ENCODE peak calls at places on chromosomes 2 and 18, in five cellular contexts. X is fibroblast of lung, U is cardiac muscle cell, F is adrenal gland, G is right cardiac atrium. T is an unnamed sample.

GRCh38 chr2:239948100-239948881 is 76.9 kb downstream of the NDUFA10 start:
- DNase-seq in F (peak; percentile 17), U (no peak), G (no peak), X (no peak), T (no peak)

GRCh38 chr2:54267577-54267976 is 11.5 kb upstream of the TSPYL6 start:
- DNase-seq in G (no peak), F (no peak), U (no peak), X (no peak), T (no peak)

GRCh38 chr2:36549063-36549662 is 48.8 kb downstream of the FEZ2 start:
- DNase-seq in X (peak; percentile 38), U (peak; percentile 44), G (no peak), F (no peak), T (no peak)

GRCh38 chr2:174333502-174334277 is 1.1 kb upstream of the SP9 start:
- DNase-seq in X (no peak), F (no peak), U (no peak), G (no peak), T (no peak)

GRCh38 chr2:167289651-167290410 is 401.6 kb downstream of the XIRP2 start:
- DNase-seq in F (no peak), X (peak; percentile 12), U (no peak), G (no peak), T (no peak)

GRCh38 chr2:136828774-136829173 is 63.4 kb downstream of the THSD7B start:
- DNase-seq in G (no peak), X (no peak), U (no peak), F (no peak), T (no peak)

GRCh38 chr2:120912101-120912985 is 176.7 kb downstream of the GLI2 start:
- DNase-seq in G (peak; percentile 94), F (no peak), U (no peak), X (peak; percentile 62), T (no peak)

GRCh38 chr2:33230133-33230618 is 246.3 kb upstream of the RASGRP3 start:
- DNase-seq in F (no peak), U (no peak), G (no peak), X (no peak), T (no peak)

GRCh38 chr2:128775401-128776285 is 457.0 kb upstream of the HS6ST1 start:
- DNase-seq in F (no peak), G (no peak), X (no peak), U (no peak), T (no peak)

GRCh38 chr2:180481998-180482397 is 474.9 kb upstream of the CWC22 start:
- DNase-seq in G (no peak), X (peak; percentile 8), U (no peak), F (no peak), T (no peak)

GRCh38 chr2:85887566-85888019 is 1.2 kb downstream of the ST3GAL5 start:
- DNase-seq in U (peak; percentile 47), X (peak; percentile 52), G (peak; percentile 83), F (peak; percentile 69), T (peak; percentile 54)

GRCh38 chr2:235644191-235644590 is 150.3 kb downstream of the AGAP1 start:
- DNase-seq in G (no peak), F (no peak), U (no peak), X (no peak), T (no peak)

GRCh38 chr18:79961527-79962291 is 2.7 kb upstream of the HSBP1L1 start:
- DNase-seq in X (peak; percentile 55), G (no peak), U (no peak), F (no peak), T (no peak)

GRCh38 chr2:61707984-61708852 is 145.6 kb downstream of the FAM161A start:
- DNase-seq in G (no peak), X (peak; percentile 62), F (peak; percentile 43), U (peak; percentile 55), T (peak; percentile 60)

GRCh38 chr18:60090170-60090569 is 190.4 kb downstream of the PMAIP1 start:
- DNase-seq in X (no peak), F (no peak), G (peak; percentile 6), U (peak; percentile 77), T (no peak)

GRCh38 chr2:201932511-201932910 is 101.1 kb upstream of the FZD7 start:
- DNase-seq in X (no peak), G (no peak), U (no peak), F (no peak), T (no peak)

GRCh38 chr2:11692966-11693521 is 23.0 kb upstream of the NTSR2 start:
- DNase-seq in F (peak; percentile 78), X (peak; percentile 44), G (peak; percentile 70), U (peak; percentile 80), T (peak; percentile 67)

GRCh38 chr2:180873219-180873618 is 107.2 kb upstream of the UBE2E3 start:
- DNase-seq in F (no peak), G (no peak), U (no peak), X (no peak), T (no peak)

GRCh38 chr2:63845866-63846265 is 4.2 kb downstream of the UGP2 start:
- DNase-seq in X (no peak), G (no peak), F (no peak), U (no peak), T (no peak)

GRCh38 chr2:61055557-61055956 is 10.1 kb upstream of the SANBR start:
- DNase-seq in U (no peak), G (no peak), F (no peak), X (no peak), T (peak; percentile 9)

GRCh38 chr18:57425096-57425495 is 10.1 kb upstream of the ONECUT2 start:
- DNase-seq in F (no peak), X (no peak), G (no peak), U (no peak), T (no peak)

GRCh38 chr2:104702451-104702850 is 151.5 kb upstream of the POU3F3 start:
- DNase-seq in G (no peak), X (no peak), U (no peak), F (no peak), T (no peak)

GRCh38 chr2:46393352-46393820 is 86.0 kb upstream of the TMEM247 start:
- DNase-seq in U (no peak), X (no peak), G (no peak), F (no peak), T (no peak)
- H3K9me3 ChIP-seq in U (no peaks in the 10 kb centered on the region), X (no peaks in the 10 kb centered on the region), G (no peaks in the 10 kb centered on the region), F (no peaks in the 10 kb centered on the region), T (no peaks in the 10 kb centered on the region)

GRCh38 chr2:79547568-79547967 is 34.7 kb downstream of the CTNNA2 start:
- DNase-seq in F (no peak), G (no peak), U (no peak), X (no peak), T (no peak)
- H3K9me3 ChIP-seq in F (peaks cover 8% of the 10 kb centered on the region), G (peaks cover 3% of the 10 kb centered on the region), U (no peaks in the 10 kb centered on the region), X (no peaks in the 10 kb centered on the region), T (no peaks in the 10 kb centered on the region)

GRCh38 chr2:89784960-89785359 is 1093.5 kb downstream of the RPIA start:
- DNase-seq in X (no peak), U (no peak), F (no peak), G (no peak), T (no peak)

GRCh38 chr2:89780318-89780717 is 1088.8 kb downstream of the RPIA start:
- DNase-seq in U (no peak), X (no peak), F (no peak), G (no peak), T (no peak)

DNA sequence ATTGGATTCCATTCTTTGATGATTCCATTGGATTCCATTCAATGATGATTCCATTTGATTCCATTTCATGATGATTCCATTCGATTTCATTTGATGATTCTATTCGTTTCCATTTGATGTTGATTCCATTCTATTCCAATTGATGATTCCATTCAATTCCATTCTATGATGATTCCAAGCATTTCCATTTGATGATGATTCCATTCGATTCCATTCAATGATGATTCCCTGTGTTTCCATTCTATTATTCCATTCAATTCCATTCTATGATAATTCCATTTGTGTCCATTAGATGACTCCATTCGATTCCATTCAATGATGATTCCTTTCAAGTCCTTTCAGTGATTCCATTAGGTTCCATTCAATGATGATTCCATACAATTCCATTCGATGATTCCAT is 1090.5 kb downstream of the RPIA start:
- DNase-seq in X (no peak), U (no peak), F (no peak), G (no peak), T (no peak)
- H3K9me3 ChIP-seq in X (peaks cover 1% of the 10 kb centered on the region), U (peaks cover 66% of the 10 kb centered on the region), F (no peaks in the 10 kb centered on the region), G (no peaks in the 10 kb centered on the region), T (no peaks in the 10 kb centered on the region)

GRCh38 chr2:204731996-204732395 is 186.7 kb downstream of the PARD3B start:
- DNase-seq in U (no peak), G (no peak), F (no peak), X (peak; percentile 86), T (no peak)
- H3K9me3 ChIP-seq in U (no peaks in the 10 kb centered on the region), G (no peaks in the 10 kb centered on the region), F (no peaks in the 10 kb centered on the region), X (no peaks in the 10 kb centered on the region), T (no peaks in the 10 kb centered on the region)